ENCODE peak calls at places on chromosomes 5 and 9, in eight cellular contexts. T is lower lobe of right lung, W is tibial artery, L is thoracic aorta, C is cardiac muscle cell, V is IMR-90, U is pancreas, G is heart left ventricle. E is an unnamed sample.

GRCh38 chr9:801399-802071 is 40.0 kb upstream of the DMRT1 start:
- DNase-seq in T (no peak), V (peak), L (no peak), C (peak), G (no peak), W (no peak), U (no peak), E (no peak)

GRCh38 chr5:7927466-7928375 is 58.8 kb downstream of the MTRR start:
- DNase-seq in G (peak), W (no peak), L (no peak), T (no peak), U (peak), C (peak), V (peak), E (peak)

GRCh38 chr5:12182988-12183387 is 278.7 kb upstream of the CTNND2 start:
- DNase-seq in V (no peak), T (no peak), L (no peak), G (no peak), U (no peak), W (no peak), C (no peak), E (no peak)

GRCh38 chr9:77659926-77660325 is 11.8 kb upstream of the GNA14 start:
- DNase-seq in W (no peak), L (no peak), G (no peak), T (no peak), V (no peak), U (no peak), C (no peak), E (no peak)

GRCh38 chr5:26691486-26691885 is 346.9 kb downstream of the CDH9 start:
- DNase-seq in C (no peak), L (no peak), G (no peak), W (no peak), U (no peak), V (no peak), T (no peak), E (no peak)

GRCh38 chr9:83432104-83432627 is 106.0 kb downstream of the FRMD3 start:
- DNase-seq in L (peak), U (peak), W (peak), G (peak), T (peak), C (peak), V (no peak), E (peak)

GRCh38 chr9:93303806-93304573 is 120.1 kb downstream of the WNK2 start:
- DNase-seq in U (no peak), V (no peak), G (no peak), L (no peak), T (no peak), C (no peak), W (no peak), E (no peak)

GRCh38 chr9:81535542-81536241 is 153.7 kb downstream of the TLE1 start:
- DNase-seq in C (peak), L (no peak), U (no peak), G (no peak), T (no peak), V (peak), W (no peak), E (no peak)

GRCh38 chr5:68689010-68689409 is 404.8 kb upstream of the SLC30A5 start:
- DNase-seq in W (no peak), V (no peak), T (no peak), C (no peak), U (no peak), L (no peak), G (no peak), E (no peak)

GRCh38 chr5:151627650-151628049 is 36.5 kb upstream of the FAT2 start:
- DNase-seq in G (no peak), W (no peak), U (no peak), V (peak), C (no peak), T (no peak), L (no peak), E (no peak)

GRCh38 chr5:171483453-171484177 is 64.2 kb downstream of the FGF18 start:
- DNase-seq in C (peak), V (peak), U (peak), W (peak), G (peak), T (no peak), L (peak), E (no peak)

GRCh38 chr5:111072949-111073682 is 1.6 kb downstream of the TSLP start:
- DNase-seq in W (peak), T (peak), L (peak), V (peak), G (peak), U (peak), C (peak), E (no peak)

GRCh38 chr5:75828029-75828428 is 110.8 kb upstream of the POC5 start:
- DNase-seq in U (no peak), G (no peak), W (no peak), V (no peak), C (no peak), L (no peak), T (no peak), E (no peak)

GRCh38 chr5:108149369-108149768 is 232.5 kb downstream of the FBXL17 start:
- DNase-seq in C (no peak), G (no peak), W (no peak), T (no peak), U (no peak), V (no peak), L (no peak), E (no peak)

GRCh38 chr9:115133649-115134048 is 15.7 kb upstream of the TNC start:
- DNase-seq in W (no peak), T (no peak), U (no peak), G (no peak), C (peak), L (no peak), V (peak), E (no peak)

GRCh38 chr9:37732086-37732744 is 21.4 kb upstream of the TRMT10B start:
- DNase-seq in L (no peak), T (no peak), C (no peak), W (no peak), G (no peak), U (no peak), V (no peak), E (no peak)

GRCh38 chr5:42109006-42109572 is 184.0 kb downstream of the FBXO4 start:
- DNase-seq in L (no peak), C (no peak), T (no peak), V (no peak), W (no peak), U (no peak), G (no peak), E (no peak)

GRCh38 chr9:120099064-120099463 is 480.9 kb downstream of the CDK5RAP2 start:
- DNase-seq in W (no peak), C (no peak), L (no peak), U (no peak), G (no peak), V (no peak), T (no peak), E (no peak)

GRCh38 chr9:35538361-35539234 is 48.7 kb downstream of the RUSC2 start:
- DNase-seq in T (peak), U (no peak), C (peak), W (peak), G (peak), L (peak), V (peak), E (peak)

GRCh38 chr5:108251350-108251749 is 130.5 kb downstream of the FBXL17 start:
- DNase-seq in U (no peak), G (no peak), T (no peak), W (no peak), L (no peak), V (peak), C (peak), E (no peak)

GRCh38 chr9:123933401-123933800 is 3.5 kb upstream of the DENND1A start:
- DNase-seq in W (no peak), V (peak), U (no peak), C (peak), L (no peak), T (no peak), G (no peak), E (no peak)

GRCh38 chr5:68747077-68747420 is 346.8 kb upstream of the SLC30A5 start:
- DNase-seq in T (no peak), U (no peak), W (no peak), G (no peak), L (no peak), C (no peak), V (no peak), E (no peak)

GRCh38 chr9:135498381-135499126 is 1.9 kb upstream of the MRPS2 start:
- DNase-seq in L (no peak), W (no peak), T (peak), U (no peak), C (no peak), G (no peak), V (no peak), E (no peak)

GRCh38 chr5:71662381-71662780 is 56.7 kb upstream of the CARTPT start:
- DNase-seq in U (no peak), G (no peak), V (no peak), T (no peak), L (no peak), W (no peak), C (no peak), E (no peak)

GRCh38 chr5:176162206-176162605 is 76.0 kb upstream of the SIMC1 start:
- DNase-seq in G (no peak), W (no peak), V (no peak), C (peak), L (no peak), T (no peak), U (no peak), E (no peak)

GRCh38 chr9:35561468-35562261 is 43.4 kb upstream of the TESK1 start:
- DNase-seq in C (no peak), L (no peak), V (no peak), W (no peak), U (no peak), T (no peak), G (no peak), E (no peak)

GRCh38 chr9:134638503-134639090 is 3.0 kb upstream of the COL5A1 start:
- DNase-seq in W (no peak), U (no peak), T (no peak), L (no peak), C (no peak), V (no peak), G (no peak), E (no peak)

GRCh38 chr9:111197251-111197650 is 132.8 kb downstream of the OR2K2 start:
- DNase-seq in L (no peak), W (no peak), U (no peak), V (no peak), G (no peak), T (no peak), C (no peak), E (no peak)

GRCh38 chr5:173158366-173158765 is 14.0 kb downstream of the BNIP1 start:
- DNase-seq in T (no peak), V (no peak), C (no peak), U (no peak), L (no peak), G (no peak), W (no peak), E (no peak)

GRCh38 chr5:65871182-65871581 is 55.2 kb upstream of the ERBIN start:
- DNase-seq in T (no peak), L (no peak), W (no peak), G (no peak), C (peak), U (no peak), V (peak), E (no peak)

GRCh38 chr5:125056641-125057345 is 310.4 kb upstream of the ZNF608 start:
- DNase-seq in L (no peak), W (no peak), T (no peak), U (no peak), G (no peak), C (no peak), V (no peak), E (no peak)

GRCh38 chr5:143004361-143004802 is 234.2 kb downstream of the ARHGAP26 start:
- DNase-seq in L (no peak), V (no peak), C (no peak), T (no peak), U (no peak), W (no peak), G (no peak), E (no peak)
- H3K27ac ChIP-seq in L (no peak), V (no peak), C (no peak), T (peak), U (no peak), W (no peak), G (no peak), E (no peak)

GRCh38 chr5:113042491-113043243 is 66.1 kb downstream of the DCP2 start:
- DNase-seq in G (no peak), L (no peak), W (no peak), T (no peak), C (no peak), U (no peak), V (no peak), E (no peak)
- H3K27ac ChIP-seq in G (no peak), L (no peak), W (no peak), T (no peak), C (peak), U (no peak), V (no peak), E (no peak)

GRCh38 chr5:142803428-142804111 is 33.4 kb downstream of the ARHGAP26 start:
- DNase-seq in G (peak), V (peak), T (no peak), L (no peak), C (peak), U (no peak), W (peak), E (no peak)
- H3K27ac ChIP-seq in G (peak), V (no peak), T (peak), L (no peak), C (no peak), U (no peak), W (no peak), E (no peak)

GRCh38 chr9:113472199-113472598 is 8.7 kb downstream of the RGS3 start:
- DNase-seq in W (no peak), V (no peak), L (no peak), T (no peak), C (no peak), G (no peak), U (no peak), E (no peak)

GRCh38 chr9:113475031-113475430 is 11.5 kb downstream of the RGS3 start:
- DNase-seq in G (no peak), W (no peak), T (no peak), C (no peak), U (no peak), V (no peak), L (no peak), E (no peak)

GRCh38 chr9:113475992-113476391 is 12.5 kb downstream of the RGS3 start:
- DNase-seq in W (no peak), L (no peak), U (no peak), T (no peak), C (no peak), V (no peak), G (no peak), E (no peak)

GRCh38 chr9:113476511-113476916 is 13.0 kb downstream of the RGS3 start:
- DNase-seq in T (no peak), W (no peak), V (no peak), U (no peak), C (no peak), L (no peak), G (peak), E (no peak)

DNA sequence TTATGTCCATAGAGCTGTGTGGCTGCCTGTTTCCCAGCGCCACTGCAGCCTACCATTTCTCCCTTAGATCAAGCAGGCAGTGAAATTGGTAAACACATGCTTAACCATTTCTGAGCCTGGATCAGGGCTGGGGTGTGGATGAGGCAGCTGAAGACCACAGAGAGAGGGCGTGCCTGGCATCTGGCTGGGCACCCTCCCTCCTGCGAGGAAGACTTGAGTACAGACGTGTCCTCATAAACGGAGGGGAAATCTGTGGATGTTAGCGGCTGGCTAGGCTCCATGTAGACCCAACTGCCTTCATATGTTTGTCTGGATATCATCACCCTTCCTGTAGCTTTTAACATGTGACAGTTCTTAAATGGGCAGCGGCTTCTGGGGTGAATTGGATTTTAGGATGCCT is 10.8 kb downstream of the RGS3 start:
- DNase-seq in G (no peak), V (no peak), U (no peak), T (no peak), W (no peak), C (no peak), L (no peak), E (no peak)
- H3K27ac ChIP-seq in G (no peak), V (no peak), U (no peak), T (no peak), W (no peak), C (no peak), L (peak), E (no peak)

DNA sequence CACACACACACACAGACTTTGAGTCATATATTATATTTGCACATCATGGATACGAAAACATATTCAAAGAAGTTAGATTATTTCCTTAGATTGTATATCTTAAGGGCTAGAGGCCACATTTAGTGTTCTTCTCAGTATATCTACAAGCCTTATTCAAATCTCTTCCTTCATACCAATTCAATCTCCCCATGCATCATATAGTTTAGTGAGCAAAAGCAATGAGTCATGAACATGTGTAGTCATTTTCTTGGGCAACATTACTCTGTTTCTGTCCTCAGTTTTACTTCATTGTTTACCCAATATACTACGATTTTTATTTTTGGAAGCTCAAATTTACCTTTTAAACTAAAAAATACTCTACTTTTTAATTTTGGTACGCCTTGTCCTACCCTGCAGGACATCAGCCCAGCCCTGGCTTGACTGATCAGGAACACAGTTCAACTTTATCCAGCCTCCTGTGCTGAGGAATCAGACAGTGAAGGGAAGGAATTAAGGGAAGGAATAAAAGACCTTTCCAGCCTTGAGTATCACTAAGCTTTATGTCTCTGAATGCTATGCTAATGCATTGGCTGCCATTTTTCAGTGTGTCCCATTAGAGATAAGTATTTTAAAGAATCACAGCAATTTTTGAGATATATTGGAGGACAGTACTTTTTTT is 101.7 kb upstream of the FST start:
- DNase-seq in L (no peak), U (no peak), G (no peak), W (no peak), C (peak), T (no peak), V (peak), E (no peak)
- H3K27ac ChIP-seq in L (no peak), U (no peak), G (no peak), W (no peak), C (no peak), T (no peak), V (peak), E (no peak)

GRCh38 chr5:32419791-32420190 is 24.7 kb downstream of the ZFR start:
- DNase-seq in C (no peak), L (no peak), G (no peak), W (no peak), U (no peak), V (no peak), T (no peak), E (peak)

GRCh38 chr5:32422697-32423096 is 21.8 kb downstream of the ZFR start:
- DNase-seq in L (no peak), U (no peak), G (no peak), V (no peak), C (no peak), T (no peak), W (no peak), E (no peak)

GRCh38 chr5:32426440-32427151 is 17.9 kb downstream of the ZFR start:
- DNase-seq in L (no peak), C (no peak), V (no peak), T (no peak), U (no peak), G (no peak), W (no peak), E (no peak)

GRCh38 chr5:32420506-32420905 is 24.0 kb downstream of the ZFR start:
- DNase-seq in V (peak), L (no peak), U (no peak), W (no peak), T (no peak), C (peak), G (no peak), E (no peak)

GRCh38 chr5:32421075-32421474 is 23.5 kb downstream of the ZFR start:
- DNase-seq in V (no peak), W (no peak), T (no peak), G (no peak), L (no peak), U (no peak), C (no peak), E (no peak)
- H3K27ac ChIP-seq in V (no peak), W (no peak), T (no peak), G (no peak), L (no peak), U (no peak), C (peak), E (no peak)

DNA sequence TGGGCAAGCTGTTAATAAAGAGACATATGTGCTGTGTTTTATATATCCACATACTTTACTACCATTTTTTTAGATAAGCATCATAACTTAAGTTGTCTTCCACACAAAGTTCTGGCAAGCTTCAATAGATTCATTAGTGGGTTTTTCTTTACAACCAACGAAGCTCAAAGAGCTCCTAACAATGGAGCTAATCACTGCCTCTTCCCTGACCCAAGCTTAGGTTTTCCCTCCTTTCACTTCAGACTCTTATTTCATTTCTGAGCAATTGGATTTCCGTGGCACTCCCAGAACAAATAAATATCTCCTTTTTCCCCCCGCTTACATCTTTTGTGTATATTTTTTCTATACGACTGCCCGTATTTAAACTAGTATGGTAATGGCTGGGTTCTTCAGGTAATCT is 275.5 kb upstream of the TMEM161B start:
- DNase-seq in T (no peak), V (no peak), W (no peak), G (no peak), L (no peak), U (no peak), C (no peak), E (no peak)
- H3K27ac ChIP-seq in T (no peak), V (no peak), W (no peak), G (no peak), L (no peak), U (no peak), C (no peak), E (no peak)

DNA sequence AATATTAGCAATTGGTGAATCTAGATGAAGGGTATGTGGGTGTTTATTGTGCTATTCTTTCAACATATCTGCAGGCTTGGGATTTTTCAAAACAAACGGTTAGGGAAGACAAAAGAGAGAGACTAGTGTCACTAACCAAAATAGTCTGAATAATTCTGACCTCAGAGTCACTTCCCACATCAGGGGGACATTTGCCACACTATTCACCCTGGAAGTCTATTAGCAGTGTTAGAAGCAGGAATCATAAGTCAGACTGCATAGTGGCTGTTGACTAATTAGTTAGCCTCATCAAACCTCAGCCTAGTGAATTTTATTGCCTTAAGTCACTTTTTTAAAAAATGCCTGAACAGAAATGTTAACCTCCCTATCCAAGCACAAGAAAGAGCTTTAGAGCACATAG is 169.2 kb upstream of the RGMB start:
- DNase-seq in T (no peak), U (no peak), C (no peak), V (no peak), L (no peak), G (no peak), W (no peak), E (no peak)
- H3K27ac ChIP-seq in T (no peak), U (no peak), C (no peak), V (no peak), L (no peak), G (no peak), W (no peak), E (no peak)

E was measured in substantia nigra.